ENCODE peak calls at places on chromosomes 6 and 20, in eight cellular contexts. L is psoas muscle, T is HCT116, E is transverse colon, D is foreskin fibroblast, V is fibroblast of villous mesenchyme, I is cardiac muscle cell, J is body of pancreas. O is an unnamed sample.

GRCh38 chr6:27592107-27592480 is 119.2 kb upstream of the ZNF184 start:
- DNase-seq in L (no peak), T (no peak), E (no peak), D (no peak), V (no peak), I (peak), J (no peak), O (no peak)

GRCh38 chr6:55798571-55798970 is 76.8 kb downstream of the BMP5 start:
- DNase-seq in L (no peak), T (no peak), E (no peak), D (no peak), V (no peak), I (no peak), J (no peak), O (no peak)

GRCh38 chr6:140463312-140463710 is 1088.9 kb upstream of the CITED2 start:
- DNase-seq in L (no peak), T (no peak), E (no peak), D (no peak), V (no peak), I (no peak), J (no peak), O (no peak)

GRCh38 chr6:17258763-17259162 is 22.4 kb upstream of the RBM24 start:
- DNase-seq in L (no peak), T (no peak), E (no peak), D (no peak), V (no peak), I (no peak), J (no peak), O (no peak)

GRCh38 chr20:10504893-10505292 is 69.8 kb downstream of the SLX4IP start:
- DNase-seq in L (no peak), T (no peak), E (no peak), D (no peak), V (peak), I (peak), J (no peak), O (peak)

GRCh38 chr6:70973591-70973990 is 16.7 kb upstream of the B3GAT2 start:
- DNase-seq in L (no peak), T (no peak), E (no peak), D (no peak), V (no peak), I (no peak), J (no peak), O (no peak)

GRCh38 chr6:156427345-156427744 is 349.8 kb upstream of the ARID1B start:
- DNase-seq in L (peak), T (no peak), E (peak), D (peak), V (peak), I (peak), J (no peak), O (peak)

GRCh38 chr20:39089029-39089428 is 126.9 kb downstream of the DHX35 start:
- DNase-seq in L (no peak), T (no peak), E (no peak), D (no peak), V (no peak), I (no peak), J (no peak), O (no peak)

GRCh38 chr6:38489951-38490350 is 149.8 kb downstream of the BTBD9 start:
- DNase-seq in L (no peak), T (no peak), E (no peak), D (peak), V (peak), I (peak), J (no peak), O (no peak)

GRCh38 chr20:62475027-62475818 is 572 bp downstream of the GATA5 start:
- DNase-seq in L (no peak), T (no peak), E (no peak), D (no peak), V (no peak), I (no peak), J (no peak), O (no peak)

GRCh38 chr6:74347161-74347560 is 651.2 kb downstream of the CD109 start:
- DNase-seq in L (no peak), T (no peak), E (no peak), D (no peak), V (no peak), I (no peak), J (no peak), O (no peak)

GRCh38 chr6:154476494-154476893 is 34.0 kb downstream of the CNKSR3 start:
- DNase-seq in L (no peak), T (no peak), E (no peak), D (no peak), V (no peak), I (no peak), J (no peak), O (peak)

GRCh38 chr6:11975353-11975977 is 36.6 kb upstream of the HIVEP1 start:
- DNase-seq in L (no peak), T (no peak), E (peak), D (no peak), V (no peak), I (no peak), J (peak), O (no peak)

GRCh38 chr6:43768983-43769525 is 957 bp upstream of the VEGFA start:
- DNase-seq in L (peak), T (no peak), E (no peak), D (peak), V (peak), I (peak), J (peak), O (no peak)

GRCh38 chr6:111845441-111845871 is 27.8 kb downstream of the FYN start:
- DNase-seq in L (no peak), T (no peak), E (no peak), D (no peak), V (no peak), I (no peak), J (no peak), O (no peak)

GRCh38 chr6:16276991-16277981 is 38.9 kb downstream of the GMPR start:
- DNase-seq in L (peak), T (peak), E (peak), D (peak), V (peak), I (peak), J (no peak), O (peak)

GRCh38 chr6:90414352-90414751 is 117.7 kb upstream of the BACH2 start:
- DNase-seq in L (no peak), T (no peak), E (no peak), D (no peak), V (no peak), I (no peak), J (no peak), O (no peak)

GRCh38 chr6:1591926-1592325 is 17.8 kb upstream of the FOXC1 start:
- DNase-seq in L (no peak), T (no peak), E (no peak), D (no peak), V (no peak), I (no peak), J (no peak), O (no peak)

GRCh38 chr6:43396408-43397149 is 27.1 kb upstream of the ZNF318 start:
- DNase-seq in L (no peak), T (no peak), E (no peak), D (no peak), V (no peak), I (no peak), J (peak), O (no peak)

GRCh38 chr6:138601128-138601527 is 101.8 kb upstream of the NHSL1 start:
- DNase-seq in L (no peak), T (no peak), E (no peak), D (peak), V (peak), I (peak), J (no peak), O (no peak)

GRCh38 chr6:141659582-141659981 is 473.1 kb upstream of the GJE1 start:
- DNase-seq in L (no peak), T (no peak), E (no peak), D (no peak), V (peak), I (no peak), J (no peak), O (no peak)

GRCh38 chr6:141658721-141659120 is 474.0 kb upstream of the GJE1 start:
- DNase-seq in L (no peak), T (no peak), E (no peak), D (no peak), V (no peak), I (no peak), J (no peak), O (no peak)

GRCh38 chr6:141657812-141658211 is 474.9 kb upstream of the GJE1 start:
- DNase-seq in L (no peak), T (no peak), E (no peak), D (no peak), V (no peak), I (no peak), J (no peak), O (no peak)

DNA sequence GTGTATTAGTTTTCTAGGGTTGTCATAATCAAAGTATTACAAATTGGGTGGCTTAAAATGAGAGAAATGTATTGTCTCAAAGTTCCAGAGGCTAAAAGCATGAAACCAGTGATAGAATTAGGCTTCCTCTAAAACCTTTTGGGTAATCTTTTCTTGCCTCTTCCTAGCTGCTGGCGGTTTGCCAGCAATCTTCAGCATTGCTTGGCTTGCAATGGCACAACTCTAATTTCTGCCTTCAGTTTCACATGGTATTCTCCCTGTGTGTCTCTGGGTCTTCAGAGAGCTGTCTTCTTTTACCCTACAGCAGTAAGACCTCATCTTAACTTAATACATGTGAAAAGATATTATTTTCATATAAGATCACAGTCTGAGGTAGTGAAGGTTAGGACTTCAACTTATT is 479.1 kb upstream of the GJE1 start:
- DNase-seq in L (no peak), T (no peak), E (no peak), D (no peak), V (no peak), I (peak), J (no peak), O (no peak)
- H3K4me3 ChIP-seq in L (no peak), T (no peak), E (no peak), D (no peak), V (no peak), I (no peak), J (no peak), O (no peak)

DNA sequence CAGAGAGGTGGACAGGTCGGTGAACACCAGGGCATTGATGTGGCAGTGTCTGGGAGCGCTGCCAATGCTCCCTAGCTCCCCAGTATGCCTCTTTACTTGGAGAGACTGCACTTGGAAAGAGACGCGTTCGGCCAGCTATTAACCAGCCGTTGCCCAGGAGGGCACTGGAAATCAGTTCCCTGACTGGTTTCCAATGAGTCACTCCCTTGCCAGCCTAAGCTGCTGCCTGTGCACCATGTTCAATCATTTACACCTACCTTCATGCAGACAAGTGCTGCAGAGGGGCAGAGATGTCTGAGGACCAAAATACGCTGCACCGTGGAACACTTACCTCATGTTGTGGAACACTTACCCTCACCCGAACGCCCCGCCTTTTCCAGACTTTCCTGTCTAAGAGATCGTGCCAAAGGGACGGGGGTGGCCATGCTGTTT is 151.6 kb downstream of the SOBP start:
- DNase-seq in L (peak), T (no peak), E (no peak), D (no peak), V (no peak), I (no peak), J (peak), O (peak)
- H3K4me3 ChIP-seq in L (no peak), T (no peak), E (no peak), D (no peak), V (no peak), I (no peak), J (no peak), O (no peak)

DNA sequence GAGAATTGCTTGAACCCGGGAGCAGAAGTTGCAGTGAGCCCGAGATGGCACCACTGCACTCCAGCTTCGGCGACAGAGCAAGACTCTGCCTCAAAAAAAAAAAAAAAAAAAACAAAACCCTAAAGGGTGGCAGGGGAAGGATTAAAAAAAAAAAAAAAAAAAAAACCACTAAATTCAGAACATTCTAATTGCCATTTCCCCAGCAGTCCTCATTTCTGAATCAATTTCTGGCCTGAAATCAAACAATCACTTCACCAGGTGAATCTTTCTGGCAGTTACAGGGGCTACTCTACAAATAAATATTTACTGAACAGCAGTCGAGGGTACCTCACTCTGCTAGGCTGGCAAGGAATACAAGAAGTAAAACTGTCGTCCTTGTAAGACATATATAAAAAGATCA is 1.2 kb downstream of the UQCC1 start:
- DNase-seq in L (no peak), T (no peak), E (no peak), D (no peak), V (no peak), I (no peak), J (no peak), O (no peak)
- H3K4me3 ChIP-seq in L (peak), T (peak), E (no peak), D (peak), V (peak), I (peak), J (no peak), O (peak)

DNA sequence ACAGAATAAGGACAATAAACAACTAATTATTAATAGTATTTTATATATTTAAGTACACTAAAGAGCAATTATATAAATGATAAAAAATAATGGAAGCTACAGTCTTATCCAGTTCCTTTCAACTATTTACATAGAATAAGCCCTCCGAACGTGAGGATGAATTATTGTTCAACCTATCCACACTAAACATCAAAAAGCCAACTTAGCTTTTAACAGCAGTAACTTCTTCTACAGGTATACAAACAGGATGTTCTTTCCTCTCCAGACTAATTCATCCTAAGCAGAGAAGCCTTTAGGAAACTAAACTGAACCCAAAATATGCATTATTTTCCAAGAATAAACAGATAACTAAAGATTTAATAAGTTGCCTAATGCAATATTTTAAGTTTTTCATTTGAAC is 2.3 kb downstream of the FKBP5 start:
- DNase-seq in L (no peak), T (no peak), E (no peak), D (no peak), V (no peak), I (no peak), J (no peak), O (no peak)
- H3K4me3 ChIP-seq in L (peak), T (no peak), E (peak), D (no peak), V (peak), I (peak), J (peak), O (peak)

GRCh38 chr20:49318091-49318429 is 40.2 kb upstream of the ZNFX1 start:
- DNase-seq in L (no peak), T (no peak), E (no peak), D (no peak), V (no peak), I (no peak), J (no peak), O (no peak)
- H3K4me3 ChIP-seq in L (peak), T (no peak), E (no peak), D (no peak), V (no peak), I (peak), J (no peak), O (no peak)

DNA sequence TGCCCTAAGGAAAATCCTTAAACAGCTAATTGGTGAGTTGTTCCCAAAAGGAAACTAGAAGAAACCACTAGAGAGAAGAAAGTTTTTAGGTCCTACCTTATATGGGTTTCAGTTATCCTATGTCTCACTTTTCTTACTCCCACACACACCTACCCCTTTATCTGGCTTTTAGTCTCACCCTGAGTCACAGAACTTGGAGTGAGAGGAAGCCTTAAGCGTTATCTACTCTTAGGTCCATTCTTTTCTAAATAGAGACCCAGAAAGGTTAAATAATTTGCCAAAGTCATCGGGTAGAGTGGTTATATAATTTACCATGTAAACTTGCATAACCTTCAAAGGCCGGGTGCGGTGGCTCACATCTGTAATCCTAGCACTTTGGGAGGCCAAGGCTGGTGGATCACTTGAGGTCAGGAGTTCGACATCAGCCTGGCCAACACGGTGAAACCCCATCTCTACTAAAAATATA is 4.3 kb upstream of the RPP21 start:
- DNase-seq in L (no peak), T (no peak), E (no peak), D (no peak), V (no peak), I (no peak), J (no peak), O (no peak)
- H3K4me3 ChIP-seq in L (no peak), T (no peak), E (no peak), D (no peak), V (no peak), I (no peak), J (no peak), O (no peak)

GRCh38 chr6:145865595-145865994 is 51.0 kb upstream of the FBXO30 start:
- DNase-seq in L (no peak), T (no peak), E (no peak), D (no peak), V (no peak), I (no peak), J (no peak), O (no peak)
- H3K4me3 ChIP-seq in L (no peak), T (no peak), E (no peak), D (no peak), V (no peak), I (no peak), J (no peak), O (no peak)

GRCh38 chr6:136127856-136128255 is 122.3 kb downstream of the MTFR2 start:
- DNase-seq in L (no peak), T (no peak), E (no peak), D (no peak), V (no peak), I (no peak), J (no peak), O (no peak)
- H3K4me3 ChIP-seq in L (no peak), T (no peak), E (no peak), D (no peak), V (no peak), I (no peak), J (no peak), O (no peak)

DNA sequence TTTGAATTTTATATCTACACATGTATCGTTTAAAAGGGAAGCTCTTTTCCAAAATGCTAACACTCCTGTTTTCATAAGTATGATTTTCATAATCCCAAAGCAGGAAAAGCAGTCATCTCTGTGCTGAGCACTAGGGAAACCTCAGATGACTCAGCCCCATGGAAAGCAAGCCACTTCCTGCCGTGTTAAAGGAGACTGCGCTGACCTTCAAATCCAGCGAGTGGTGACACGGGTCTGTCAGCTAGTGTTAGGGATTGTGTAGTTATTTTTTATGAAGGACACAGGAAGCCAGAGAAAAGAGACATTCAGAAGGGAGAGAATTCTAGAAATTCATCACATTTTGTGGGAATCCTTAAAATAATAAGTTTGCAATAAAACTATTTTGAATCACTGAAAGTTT is 57.0 kb upstream of the CD93 start:
- DNase-seq in L (peak), T (peak), E (peak), D (peak), V (peak), I (peak), J (peak), O (no peak)
- H3K4me3 ChIP-seq in L (no peak), T (no peak), E (no peak), D (no peak), V (no peak), I (no peak), J (no peak), O (no peak)